ENCODE peak calls at places on chromosomes 6 and 20, in seven cellular contexts. F is CD8-positive, alpha-beta T cell; V is ovary; C is tibial artery; Z is Peyer's patch; L is upper lobe of right lung; B is A549. T is an unnamed sample.

GRCh38 chr6:7919871-7920270 is 9.3 kb upstream of the TXNDC5 start:
- DNase-seq in F (no peak), V (peak; percentile 51), C (no peak), Z (no peak), L (no peak), B (no peak), T (no peak)

GRCh38 chr20:34089655-34090324 is 22.3 kb downstream of the EIF2S2 start:
- DNase-seq in F (no peak), V (no peak), C (no peak), Z (no peak), L (no peak), B (no peak), T (no peak)

GRCh38 chr6:116041934-116042333 is 18.8 kb downstream of the FRK start:
- DNase-seq in F (no peak), V (no peak), C (no peak), Z (no peak), L (no peak), B (no peak), T (no peak)

GRCh38 chr20:45080867-45081616 is 19.9 kb downstream of the KCNS1 start:
- DNase-seq in F (no peak), V (no peak), C (no peak), Z (no peak), L (no peak), B (no peak), T (peak; percentile 67)

GRCh38 chr6:5205877-5206840 is 54.6 kb downstream of the LYRM4 start:
- DNase-seq in F (no peak), V (peak; percentile 84), C (peak; percentile 67), Z (no peak), L (no peak), B (no peak), T (peak; percentile 69)

GRCh38 chr6:3260772-3261517 is 2.2 kb downstream of the PSMG4 start:
- DNase-seq in F (no peak), V (no peak), C (no peak), Z (no peak), L (no peak), B (no peak), T (no peak)

GRCh38 chr6:42147138-42147562 is 4.7 kb upstream of the C6orf132 start:
- DNase-seq in F (no peak), V (no peak), C (no peak), Z (no peak), L (no peak), B (no peak), T (no peak)

GRCh38 chr6:144278659-144279314 is 6.3 kb upstream of the UTRN start:
- DNase-seq in F (no peak), V (no peak), C (no peak), Z (no peak), L (no peak), B (no peak), T (no peak)

GRCh38 chr6:109261815-109262214 is 120.5 kb downstream of the CD164 start:
- DNase-seq in F (no peak), V (peak; percentile 59), C (no peak), Z (no peak), L (no peak), B (no peak), T (no peak)

GRCh38 chr20:37596890-37597539 is 69.3 kb upstream of the BLCAP start:
- DNase-seq in F (no peak), V (no peak), C (no peak), Z (no peak), L (no peak), B (no peak), T (no peak)

GRCh38 chr20:4102381-4102780 is 87.0 kb upstream of the RNF24 start:
- DNase-seq in F (no peak), V (no peak), C (no peak), Z (no peak), L (no peak), B (no peak), T (no peak)

GRCh38 chr6:39546731-39547130 is 178.5 kb downstream of the KIF6 start:
- DNase-seq in F (no peak), V (no peak), C (no peak), Z (no peak), L (no peak), B (no peak), T (no peak)

GRCh38 chr6:154432533-154433476 is 76.2 kb upstream of the IPCEF1 start:
- DNase-seq in F (no peak), V (no peak), C (no peak), Z (no peak), L (no peak), B (no peak), T (no peak)

GRCh38 chr6:92122746-92123145 is 1296.6 kb downstream of the EPHA7 start:
- DNase-seq in F (no peak), V (no peak), C (no peak), Z (no peak), L (no peak), B (no peak), T (no peak)

GRCh38 chr6:113318553-113318952 is 538.6 kb upstream of the MARCKS start:
- DNase-seq in F (no peak), V (no peak), C (no peak), Z (no peak), L (no peak), B (no peak), T (no peak)

GRCh38 chr6:12935637-12936036 is 219.1 kb downstream of the PHACTR1 start:
- DNase-seq in F (no peak), V (no peak), C (no peak), Z (no peak), L (no peak), B (no peak), T (no peak)

GRCh38 chr6:143188292-143188691 is 127.6 kb downstream of the AIG1 start:
- DNase-seq in F (no peak), V (no peak), C (no peak), Z (no peak), L (no peak), B (no peak), T (no peak)

GRCh38 chr6:166586424-166587156 is at the start of gene RAMACL:
- DNase-seq in F (peak; percentile 43), V (no peak), C (no peak), Z (peak; percentile 85), L (no peak), B (peak; percentile 21), T (peak; percentile 60)

GRCh38 chr6:17012421-17013225 is 89.2 kb upstream of the STMND1 start:
- DNase-seq in F (no peak), V (no peak), C (no peak), Z (no peak), L (no peak), B (no peak), T (peak; percentile 41)

GRCh38 chr20:17538517-17539170 is 7.5 kb upstream of the BFSP1 start:
- DNase-seq in F (no peak), V (no peak), C (no peak), Z (no peak), L (no peak), B (peak; percentile 71), T (no peak)

GRCh38 chr6:82178084-82178758 is 69.3 kb downstream of the IBTK start:
- DNase-seq in F (no peak), V (no peak), C (no peak), Z (no peak), L (no peak), B (no peak), T (no peak)

GRCh38 chr6:160996316-160996715 is 4.7 kb downstream of the MAP3K4 start:
- DNase-seq in F (no peak), V (no peak), C (no peak), Z (no peak), L (no peak), B (no peak), T (no peak)

GRCh38 chr6:27260339-27260738 is 12.8 kb downstream of the PRSS16 start:
- DNase-seq in F (no peak), V (no peak), C (no peak), Z (no peak), L (no peak), B (no peak), T (no peak)
- H3K4me3 ChIP-seq in F (no peak overlapping the region), V (no peak overlapping the region), C (no peak overlapping the region), Z (no peak overlapping the region), L (no peak overlapping the region), B (no peak overlapping the region), T (no peak overlapping the region)

DNA sequence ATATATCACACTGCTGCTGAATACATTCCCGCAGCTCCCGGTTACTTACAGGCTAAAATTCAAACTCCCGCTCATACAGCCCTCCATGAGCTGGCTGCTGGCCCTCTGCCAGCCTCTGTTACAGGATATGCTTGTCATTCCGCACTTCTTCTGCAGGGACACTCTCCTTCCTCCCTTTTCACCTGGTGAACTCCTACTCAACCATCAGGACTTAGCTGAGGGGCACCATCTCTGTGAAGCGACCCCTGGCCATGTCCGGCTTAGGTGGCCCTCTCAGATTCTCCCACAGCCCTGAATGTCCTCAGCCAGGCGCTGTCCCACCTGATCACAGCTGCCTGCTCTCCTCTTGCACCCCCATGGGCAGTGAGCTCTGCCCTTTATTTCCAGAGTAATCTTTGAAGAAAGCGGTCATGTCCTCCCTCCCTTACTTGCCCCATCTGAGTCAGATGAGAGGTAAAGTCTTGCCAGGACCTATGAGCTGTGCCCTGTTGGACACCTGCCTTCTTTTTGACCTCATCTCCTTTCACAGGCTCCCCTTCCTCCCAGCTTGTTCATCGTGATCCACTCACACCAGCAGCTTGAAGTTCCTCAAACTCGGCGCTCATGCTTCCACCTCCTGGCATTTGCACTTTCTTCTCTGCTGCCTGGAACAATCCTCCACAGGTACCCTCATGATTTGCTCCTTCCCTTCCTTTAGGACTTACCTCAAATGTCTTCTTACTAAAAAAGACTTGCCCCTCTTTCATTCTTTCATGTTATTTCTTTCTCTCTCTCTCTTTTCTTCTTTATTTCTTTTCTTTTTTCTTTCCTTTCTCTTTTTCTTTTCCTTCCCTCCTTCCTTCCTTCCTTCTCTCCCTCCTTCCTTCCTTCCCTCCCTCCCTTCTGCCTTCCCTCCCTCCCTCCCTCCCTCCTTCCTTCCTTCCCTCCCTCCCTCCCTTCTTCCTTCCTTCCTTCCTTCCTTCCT is 5.6 kb downstream of the CYP24A1 start:
- DNase-seq in F (no peak), V (no peak), C (no peak), Z (no peak), L (no peak), B (peak; percentile 57), T (no peak)
- H3K4me1 ChIP-seq in F (peaks cover 6% of the 10 kb centered on the region), V (peaks cover 2% of the 10 kb centered on the region), C (peaks cover 5% of the 10 kb centered on the region), Z (no peaks in the 10 kb centered on the region), L (peaks cover 6% of the 10 kb centered on the region), B (peaks cover 55% of the 10 kb centered on the region), T (peaks cover 10% of the 10 kb centered on the region)

GRCh38 chr20:39829255-39829654 is 859.8 kb downstream of the MAFB start:
- DNase-seq in F (no peak), V (no peak), C (no peak), Z (no peak), L (no peak), B (no peak), T (no peak)
- TF ChIP-seq CTCF in F (no peak), V (no peak), C (no peak), Z (no peak), L (peak; percentile 26), B (no peak), T (no peak)

DNA sequence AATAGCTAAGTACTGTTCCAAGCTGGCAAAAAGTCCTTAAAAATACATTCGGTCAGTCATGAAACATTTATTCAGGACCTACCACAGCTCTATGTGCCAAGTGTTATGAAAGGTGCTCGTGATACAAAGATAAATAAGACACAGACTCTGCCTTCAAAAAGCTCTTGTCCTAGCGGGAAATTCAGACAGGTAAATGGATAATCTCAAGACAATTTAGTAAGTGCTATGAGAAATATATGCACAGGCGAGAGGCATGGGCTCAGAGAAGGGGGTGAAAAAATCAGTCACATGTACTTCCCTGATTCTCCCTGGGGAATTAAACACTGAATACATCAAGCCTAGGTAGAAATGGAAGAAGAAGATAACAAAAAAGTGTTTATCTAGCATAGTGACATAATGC is 49.8 kb upstream of the HEY2 start:
- DNase-seq in F (no peak), V (no peak), C (no peak), Z (no peak), L (no peak), B (no peak), T (no peak)
- H3K4me3 ChIP-seq in F (no peak overlapping the region), V (no peak overlapping the region), C (no peak overlapping the region), Z (no peak overlapping the region), L (no peak overlapping the region), B (no peak overlapping the region), T (no peak overlapping the region)

GRCh38 chr6:150636808-150637207 is 37.1 kb downstream of the PLEKHG1 start:
- DNase-seq in F (no peak), V (no peak), C (no peak), Z (no peak), L (no peak), B (no peak), T (no peak)
- H3K4me1 ChIP-seq in F (no peaks in the 10 kb centered on the region), V (peaks cover 3% of the 10 kb centered on the region), C (no peaks in the 10 kb centered on the region), Z (no peaks in the 10 kb centered on the region), L (peaks cover 26% of the 10 kb centered on the region), B (no peaks in the 10 kb centered on the region), T (peaks cover 84% of the 10 kb centered on the region)